ENCODE peak calls at places on chromosomes 11 and 22, in seven cellular contexts. Q is astrocyte, R is lung, G is GM23248, V is sigmoid colon, I is cardiac muscle cell, Y is right cardiac atrium. T is an unnamed sample. For H3K27me3, the result is how much of the 10 kb centered on the place peaks cover.

GRCh38 chr11:33945481-33946268 is 53.8 kb upstream of the LMO2 start:
- DNase-seq in Q (no peak), R (no peak), G (no peak), V (no peak), I (peak), Y (no peak), T (no peak)

GRCh38 chr11:59755701-59756495 is 722 bp downstream of the STX3 start:
- DNase-seq in Q (peak), R (peak), G (peak), V (peak), I (peak), Y (peak), T (peak)

GRCh38 chr11:130761560-130762220 is 154.6 kb downstream of the SNX19 start:
- DNase-seq in Q (no peak), R (no peak), G (no peak), V (no peak), I (no peak), Y (no peak), T (no peak)

GRCh38 chr22:25508161-25508560 is 56.3 kb upstream of the GRK3 start:
- DNase-seq in Q (no peak), R (no peak), G (no peak), V (no peak), I (no peak), Y (no peak), T (no peak)

GRCh38 chr11:133425245-133425644 is 107.1 kb downstream of the OPCML start:
- DNase-seq in Q (no peak), R (no peak), G (no peak), V (no peak), I (no peak), Y (no peak), T (no peak)

GRCh38 chr11:112728716-112729115 is 232.5 kb upstream of the NCAM1 start:
- DNase-seq in Q (no peak), R (no peak), G (no peak), V (no peak), I (no peak), Y (no peak), T (no peak)

GRCh38 chr22:28237783-28238182 is 318.7 kb upstream of the PITPNB start:
- DNase-seq in Q (no peak), R (no peak), G (no peak), V (no peak), I (no peak), Y (no peak), T (no peak)

GRCh38 chr11:82980292-82980691 is 78.8 kb downstream of the DDIAS start:
- DNase-seq in Q (peak), R (no peak), G (peak), V (no peak), I (no peak), Y (no peak), T (no peak)

DNA sequence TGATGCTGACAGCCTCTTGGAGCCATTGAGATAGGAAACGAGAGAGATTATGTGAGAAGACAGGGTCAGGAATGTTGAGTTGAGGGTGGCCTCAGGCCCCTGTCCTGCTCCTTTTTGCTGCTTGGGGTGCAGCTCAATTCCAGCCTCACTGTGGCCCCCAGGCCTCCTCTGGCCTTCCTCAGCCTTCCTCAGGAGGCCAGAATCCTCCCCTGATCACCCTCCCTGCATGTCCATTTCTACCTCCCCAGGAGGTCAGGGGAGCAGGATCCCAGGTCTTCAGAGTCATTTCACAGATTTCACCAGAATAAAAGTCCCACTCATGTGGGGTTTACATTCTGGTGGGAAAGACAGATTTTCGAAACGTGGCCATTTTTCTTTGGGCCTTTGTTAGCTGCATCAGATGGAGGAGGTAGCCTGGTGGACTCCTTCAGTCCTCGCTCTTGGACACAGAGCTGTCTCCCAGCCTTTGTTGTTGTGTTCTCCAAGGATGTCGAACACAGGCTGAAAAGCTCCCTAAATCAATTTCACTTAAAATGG is 2.2 kb upstream of the KCNQ1OT1 start:
- DNase-seq in Q (no peak), R (no peak), G (no peak), V (peak), I (no peak), Y (no peak), T (no peak)
- H3K27ac ChIP-seq in Q (no peak), R (no peak), G (no peak), V (no peak), I (peak), Y (no peak), T (peak)

GRCh38 chr22:20177217-20177911 is 26.5 kb upstream of the CCDC188 start:
- DNase-seq in Q (no peak), R (no peak), G (no peak), V (no peak), I (no peak), Y (no peak), T (no peak)

GRCh38 chr22:20179455-20180244 is 28.8 kb upstream of the CCDC188 start:
- DNase-seq in Q (no peak), R (no peak), G (no peak), V (no peak), I (no peak), Y (no peak), T (no peak)

GRCh38 chr22:20178922-20179227 is 28.0 kb upstream of the CCDC188 start:
- DNase-seq in Q (no peak), R (no peak), G (no peak), V (no peak), I (no peak), Y (no peak), T (no peak)

GRCh38 chr22:20176421-20177060 is 25.7 kb upstream of the CCDC188 start:
- DNase-seq in Q (no peak), R (no peak), G (no peak), V (no peak), I (no peak), Y (no peak), T (no peak)

GRCh38 chr22:20178075-20178921 is 27.4 kb upstream of the CCDC188 start:
- DNase-seq in Q (no peak), R (no peak), G (no peak), V (no peak), I (no peak), Y (no peak), T (no peak)
- H3K27me3 ChIP-seq in Q (under half), R (under half), G (under half), V (under half), I (under half), Y (under half), T (under half)

GRCh38 chr11:71449596-71449995 is 1.4 kb upstream of the DHCR7 start:
- DNase-seq in Q (no peak), R (no peak), G (no peak), V (peak), I (no peak), Y (no peak), T (no peak)

GRCh38 chr11:71448257-71449161 is at the start of gene DHCR7:
- DNase-seq in Q (peak), R (peak), G (peak), V (peak), I (peak), Y (peak), T (peak)

GRCh38 chr11:71446150-71446549 is 2.0 kb downstream of the DHCR7 start:
- DNase-seq in Q (no peak), R (no peak), G (no peak), V (no peak), I (no peak), Y (no peak), T (no peak)

GRCh38 chr11:71446942-71447688 is 1.1 kb downstream of the DHCR7 start:
- DNase-seq in Q (peak), R (peak), G (peak), V (peak), I (no peak), Y (peak), T (no peak)

DNA sequence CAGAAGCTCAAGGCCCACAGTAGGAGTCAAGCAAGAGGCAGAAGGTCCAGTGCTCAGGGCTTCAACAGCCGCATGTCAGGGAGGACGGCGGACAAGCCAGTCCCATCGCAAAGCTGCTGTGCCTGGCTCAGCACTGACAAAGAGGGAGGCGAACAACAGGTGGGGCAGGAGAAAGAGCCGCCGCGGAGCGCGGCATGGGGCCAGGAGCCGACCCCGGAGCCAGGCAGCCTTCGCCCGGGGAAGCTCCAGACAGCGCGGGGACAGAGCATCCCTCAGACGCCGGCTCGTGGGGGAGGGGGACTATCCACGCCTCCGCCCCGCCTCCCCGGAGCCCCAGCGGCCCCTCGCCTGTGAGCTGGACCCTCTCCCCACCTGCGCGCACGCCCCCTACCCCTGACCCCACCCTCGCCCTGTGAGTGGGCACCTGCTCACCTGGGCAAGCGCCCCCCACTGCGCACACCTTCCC is 369 bp downstream of the DHCR7 start:
- DNase-seq in Q (no peak), R (peak), G (peak), V (no peak), I (peak), Y (no peak), T (peak)
- H3K4me3 ChIP-seq in Q (peak), R (peak), G (peak), V (peak), I (peak), Y (peak), T (peak)

DNA sequence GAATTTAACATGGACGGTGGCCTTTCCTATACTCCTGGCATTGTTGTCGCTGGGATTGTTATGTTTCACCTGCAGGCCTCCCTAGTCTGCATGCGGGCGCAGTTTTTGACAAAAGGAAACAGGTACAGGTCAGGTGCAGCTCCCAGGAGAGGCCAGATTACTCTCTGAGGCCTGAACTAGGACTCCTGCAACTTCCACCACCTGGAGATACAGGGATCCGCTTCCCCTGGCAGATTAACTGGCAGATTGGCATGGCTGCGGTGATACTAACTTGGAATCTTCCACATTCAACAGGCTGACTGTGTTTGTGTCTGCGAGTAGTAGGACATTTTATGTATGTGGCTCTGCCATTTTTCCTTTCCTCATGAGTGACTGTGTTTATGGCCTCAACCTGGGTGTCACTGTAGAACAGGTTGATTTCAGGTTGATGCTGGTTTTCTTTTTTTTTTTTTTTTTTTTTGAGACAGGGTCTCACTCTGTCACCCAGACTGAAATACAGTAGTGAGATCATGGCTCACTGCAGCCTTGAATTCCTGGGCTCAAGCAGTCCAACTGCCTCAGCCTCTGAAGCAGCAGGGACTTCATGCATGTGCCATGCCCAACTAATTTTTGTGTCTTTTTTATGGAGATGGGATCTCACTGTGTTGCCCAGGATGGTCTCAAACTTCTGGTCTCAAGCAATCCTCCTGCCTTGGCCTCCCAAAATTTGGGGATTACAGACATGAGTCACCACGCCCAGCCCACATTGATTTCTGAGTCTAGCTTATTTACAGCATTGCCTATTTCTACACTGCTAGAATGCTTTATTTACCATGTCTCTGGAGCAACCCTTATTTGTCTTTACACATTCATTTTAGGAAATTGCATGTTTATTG is 1.7 kb upstream of the USP28 start:
- DNase-seq in Q (no peak), R (no peak), G (no peak), V (no peak), I (no peak), Y (no peak), T (no peak)
- H3K27ac ChIP-seq in Q (no peak), R (no peak), G (no peak), V (no peak), I (peak), Y (no peak), T (no peak)

GRCh38 chr11:1673841-1674193 is 23.2 kb upstream of the KRTAP5-6 start:
- DNase-seq in Q (no peak), R (no peak), G (no peak), V (no peak), I (no peak), Y (no peak), T (no peak)

GRCh38 chr11:1670928-1671371 is 26.0 kb upstream of the KRTAP5-6 start:
- DNase-seq in Q (no peak), R (no peak), G (no peak), V (no peak), I (no peak), Y (no peak), T (no peak)

GRCh38 chr11:1674194-1674878 is 22.7 kb upstream of the KRTAP5-6 start:
- DNase-seq in Q (no peak), R (no peak), G (no peak), V (no peak), I (no peak), Y (no peak), T (no peak)

GRCh38 chr11:1671658-1672057 is 25.3 kb upstream of the KRTAP5-6 start:
- DNase-seq in Q (no peak), R (no peak), G (no peak), V (peak), I (no peak), Y (no peak), T (no peak)

DNA sequence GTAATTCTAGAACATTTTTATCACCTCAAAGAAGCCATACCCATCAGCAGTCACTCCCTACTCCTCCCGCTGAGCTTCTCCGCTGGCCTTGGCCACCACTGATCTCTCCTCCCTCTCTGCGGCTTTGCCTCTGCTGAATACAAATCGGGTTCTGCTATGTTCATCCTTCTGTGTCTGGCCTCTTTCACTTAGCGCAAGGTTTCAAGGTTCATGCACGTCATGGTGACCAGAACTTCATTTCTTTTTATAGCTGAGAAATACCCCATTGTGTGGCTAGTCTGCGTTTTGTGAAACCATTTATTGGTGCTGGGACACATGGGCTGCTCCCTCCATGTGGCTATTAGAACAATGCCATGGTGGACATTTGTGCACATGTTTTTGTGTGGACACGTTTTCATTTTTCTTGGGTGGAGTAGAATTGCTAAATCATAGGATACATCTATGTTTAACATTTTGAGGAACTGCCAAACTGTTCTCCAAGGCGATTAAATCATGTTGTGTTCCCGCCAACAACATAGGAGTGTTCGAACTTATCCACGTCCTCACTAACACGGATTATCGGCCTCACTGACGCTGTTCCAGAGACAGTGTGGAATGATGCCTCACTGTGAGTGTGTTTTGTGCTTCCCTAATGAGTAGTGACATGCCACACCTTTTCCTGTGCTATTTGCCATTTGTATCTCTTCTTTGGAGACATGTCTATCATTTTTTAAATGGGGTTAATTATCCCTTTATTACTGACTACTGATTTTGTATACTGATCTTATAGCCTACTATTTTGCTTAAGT is 24.2 kb upstream of the KRTAP5-6 start:
- DNase-seq in Q (no peak), R (no peak), G (no peak), V (no peak), I (no peak), Y (no peak), T (no peak)
- H3K27me3 ChIP-seq in Q (half or more), R (under half), G (half or more), V (half or more), I (under half), Y (under half), T (under half)

DNA sequence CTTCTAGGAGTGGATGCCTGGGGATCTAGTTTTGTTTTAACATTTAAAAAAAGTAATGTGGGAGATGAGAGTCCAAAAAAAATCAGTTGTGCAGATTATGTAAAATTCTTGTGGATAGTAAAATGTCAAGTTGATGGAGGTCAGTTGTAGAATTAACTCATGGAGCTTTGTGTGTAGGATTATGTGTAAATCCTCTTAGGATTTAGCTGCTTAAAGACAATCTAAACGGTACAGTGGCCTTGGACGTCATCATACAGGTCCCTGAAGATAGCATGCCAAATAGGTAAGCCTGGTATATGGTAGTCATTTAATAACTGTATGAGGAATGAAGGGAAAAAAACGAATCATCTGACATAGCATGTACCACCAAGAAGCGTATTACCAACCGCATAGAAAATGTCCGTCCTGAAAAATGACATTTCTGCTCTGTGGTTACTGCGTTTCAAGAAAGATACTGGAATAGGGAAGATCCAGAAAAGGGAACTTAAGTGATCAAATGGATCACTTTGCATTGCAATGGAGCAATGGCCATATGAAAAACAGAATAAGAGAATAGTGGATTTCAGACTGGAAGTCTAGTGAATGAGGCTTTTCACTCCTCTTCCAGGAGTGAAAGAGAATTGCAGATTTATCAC is 61.3 kb downstream of the BCL2L13 start:
- DNase-seq in Q (no peak), R (no peak), G (no peak), V (no peak), I (no peak), Y (no peak), T (no peak)
- H3K4me3 ChIP-seq in Q (no peak), R (no peak), G (no peak), V (no peak), I (no peak), Y (no peak), T (no peak)

DNA sequence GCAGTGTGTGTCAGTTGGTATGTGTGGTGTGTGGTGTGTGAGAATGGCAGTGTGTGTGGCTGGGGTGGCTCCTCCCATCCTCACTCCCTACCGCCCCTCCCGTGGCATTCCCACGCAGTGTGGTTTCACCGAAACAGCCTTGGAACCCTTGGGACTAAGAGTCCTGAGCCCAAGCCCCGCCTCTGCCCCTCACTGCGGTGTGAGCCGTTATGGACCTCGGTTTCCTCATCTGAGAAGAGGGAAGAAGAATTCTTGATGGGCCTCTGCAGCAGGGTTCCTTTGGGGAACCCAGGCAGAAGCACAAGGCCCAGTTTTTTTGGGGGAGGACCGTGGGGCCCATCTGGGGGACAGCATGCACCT is 7.2 kb downstream of the UPK3A start:
- DNase-seq in Q (no peak), R (no peak), G (no peak), V (no peak), I (no peak), Y (no peak), T (no peak)
- H3K27ac ChIP-seq in Q (no peak), R (no peak), G (no peak), V (no peak), I (no peak), Y (no peak), T (no peak)

GRCh38 chr22:23532756-23533155 is 47.3 kb downstream of the IGLL1 start:
- DNase-seq in Q (no peak), R (no peak), G (no peak), V (peak), I (no peak), Y (no peak), T (no peak)
- H3K27me3 ChIP-seq in Q (under half), R (under half), G (under half), V (under half), I (under half), Y (under half), T (under half)